ENCODE peak calls at places on chromosomes 11 and 22, in four cellular contexts. T, W, E and X are unnamed samples.

GRCh38 chr22:32531955-32532818 is 57.6 kb downstream of the FBXO7 start:
- DNase-seq in W (peak; percentile 78), E (peak; percentile 82), T (no peak), X (peak; percentile 63)

GRCh38 chr11:115244758-115245157 is 259.5 kb downstream of the CADM1 start:
- DNase-seq in E (no peak), T (no peak), W (no peak), X (no peak)

GRCh38 chr11:66465371-66466224 is 1.1 kb upstream of the PELI3 start:
- DNase-seq in E (no peak), W (no peak), T (no peak), X (no peak)

GRCh38 chr11:46127150-46127638 is 5.9 kb upstream of the PHF21A start:
- DNase-seq in T (peak; percentile 44), W (no peak), E (no peak), X (no peak)

GRCh38 chr11:82185925-82186324 is 547.7 kb downstream of the FAM181B start:
- DNase-seq in E (no peak), T (no peak), W (no peak), X (no peak)

GRCh38 chr11:14813506-14813905 is 78.5 kb downstream of the CYP2R1 start:
- DNase-seq in W (no peak), E (no peak), T (no peak), X (no peak)

GRCh38 chr11:33687733-33688479 is 12.7 kb downstream of the C11orf91 start:
- DNase-seq in W (peak; percentile 54), T (peak; percentile 76), E (no peak), X (no peak)

GRCh38 chr11:8933931-8934330 is 1.2 kb upstream of the C11orf16 start:
- DNase-seq in T (no peak), E (no peak), W (no peak), X (no peak)

GRCh38 chr22:49847751-49848689 is 5.6 kb upstream of the ZBED4 start:
- DNase-seq in W (no peak), E (no peak), T (no peak), X (no peak)

GRCh38 chr11:46380340-46381045 is 976 bp upstream of the MDK start:
- DNase-seq in T (peak; percentile 41), W (peak; percentile 70), E (no peak), X (no peak)

GRCh38 chr11:130520231-130520630 is 71.8 kb downstream of the ADAMTS15 start:
- DNase-seq in W (no peak), E (no peak), T (no peak), X (no peak)

GRCh38 chr11:70747285-70747684 is 349.0 kb downstream of the CTTN start:
- DNase-seq in T (no peak), W (no peak), E (no peak), X (no peak)

GRCh38 chr11:31809543-31809856 is 1.6 kb downstream of the PAX6 start:
- DNase-seq in T (no peak), W (no peak), E (no peak), X (no peak)
- H3K4me3 ChIP-seq in T (no peak overlapping the region), W (no peak overlapping the region), E (no peak overlapping the region), X (no peak overlapping the region)

DNA sequence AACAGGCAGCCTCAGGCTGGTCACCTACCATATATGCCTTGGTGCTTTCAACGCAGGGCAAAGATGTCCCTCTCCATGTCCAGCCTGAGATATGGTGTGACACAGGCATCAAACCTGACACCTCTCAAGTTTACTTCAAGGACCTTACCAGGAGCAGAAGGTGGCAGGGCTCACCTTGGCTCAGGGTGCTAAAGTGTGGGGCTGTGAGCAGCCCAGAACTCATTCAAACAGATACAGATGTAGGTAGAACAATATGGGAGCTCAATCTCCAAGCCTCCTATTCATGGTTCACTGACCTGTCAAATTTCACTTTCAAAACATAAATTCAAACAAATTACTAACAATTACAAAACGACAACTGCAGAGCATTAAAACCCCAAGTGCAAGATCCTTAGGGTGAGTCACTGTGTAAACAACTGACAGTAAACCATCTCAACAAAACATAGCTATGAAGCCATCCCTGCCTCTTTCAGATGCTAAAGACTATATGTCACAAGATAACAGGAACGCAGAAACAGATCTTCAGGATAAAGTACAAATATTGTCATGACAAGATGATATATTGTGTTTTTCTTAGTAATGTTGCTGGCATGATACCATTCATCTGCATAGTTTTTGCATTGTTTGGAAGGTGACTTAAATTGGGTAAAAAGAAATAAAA is 303.5 kb upstream of the ANO3 start:
- DNase-seq in E (peak; percentile 13), T (no peak), W (no peak), X (peak; percentile 39)
- H3K4me3 ChIP-seq in E (no peak overlapping the region), T (no peak overlapping the region), W (no peak overlapping the region), X (no peak overlapping the region)

GRCh38 chr22:29388759-29389090 is 355 bp upstream of the AP1B1 start:
- DNase-seq in E (no peak), T (no peak), W (no peak), X (no peak)
- H3K4me3 ChIP-seq in E (peak overlapping the region; percentile 87), T (peak overlapping the region; percentile 92), W (peak overlapping the region; percentile 73), X (peak overlapping the region; percentile 75)

GRCh38 chr22:35995772-35996171 is 32.9 kb downstream of the RBFOX2 start:
- DNase-seq in T (no peak), E (peak; percentile 98), W (peak; percentile 78), X (peak; percentile 91)

GRCh38 chr22:35998748-35999147 is 29.9 kb downstream of the RBFOX2 start:
- DNase-seq in W (no peak), E (no peak), T (no peak), X (no peak)

GRCh38 chr22:35995345-35995744 is 33.3 kb downstream of the RBFOX2 start:
- DNase-seq in T (no peak), E (no peak), W (no peak), X (peak; percentile 48)

GRCh38 chr22:35996596-35996995 is 32.0 kb downstream of the RBFOX2 start:
- DNase-seq in T (no peak), E (no peak), W (no peak), X (no peak)

DNA sequence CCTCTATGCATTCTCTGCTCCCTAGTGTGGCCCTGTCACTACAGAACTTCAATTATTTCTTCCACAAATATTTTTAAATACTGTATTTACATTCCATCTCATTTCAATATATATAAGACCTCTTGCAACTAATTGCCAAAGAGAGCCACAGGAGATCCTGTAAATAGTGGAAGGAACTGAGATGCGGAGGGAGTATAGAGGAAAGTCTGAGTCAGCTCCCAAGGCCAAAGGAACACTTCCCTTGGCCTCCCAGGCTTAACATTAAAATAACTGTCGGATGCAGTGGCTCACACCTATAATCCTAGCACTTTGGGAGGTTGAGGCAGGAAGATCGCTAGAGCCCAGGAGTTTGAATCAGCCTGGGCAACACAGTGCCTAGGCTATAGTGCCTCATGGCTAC is 31.2 kb downstream of the RBFOX2 start:
- DNase-seq in T (no peak), W (peak; percentile 37), E (no peak), X (no peak)
- H3K4me3 ChIP-seq in T (no peak overlapping the region), W (no peak overlapping the region), E (no peak overlapping the region), X (no peak overlapping the region)

DNA sequence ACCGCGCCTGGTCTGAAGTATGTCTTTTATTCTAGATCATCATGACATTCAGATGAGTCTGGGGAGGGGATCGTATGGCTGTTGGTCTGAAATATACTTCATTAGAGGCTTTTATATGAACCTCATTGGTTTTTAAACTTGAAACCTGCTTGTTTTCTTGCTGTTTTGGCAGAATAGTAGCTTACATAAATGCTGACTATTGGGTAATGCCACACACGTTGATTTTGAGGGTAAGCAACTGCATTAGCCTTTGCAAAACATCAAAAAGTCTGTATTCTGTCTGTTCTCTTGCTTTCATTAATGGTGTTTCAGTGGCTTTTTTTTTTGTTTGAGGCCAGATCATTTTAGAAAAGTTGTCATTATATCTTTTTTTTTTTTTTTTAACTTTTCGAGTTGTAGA is 14.2 kb downstream of the PPME1 start:
- DNase-seq in T (no peak), W (no peak), E (no peak), X (no peak)
- H3K4me3 ChIP-seq in T (no peak overlapping the region), W (no peak overlapping the region), E (no peak overlapping the region), X (no peak overlapping the region)